ENCODE peak calls at places on chromosome 16, in five cellular contexts. H, U, A, S and W are unnamed samples.

GRCh38 chr16:61791465-61791864 is 244.8 kb downstream of the CDH8 start:
- DNase-seq in A (peak; percentile 62), H (no peak), S (no peak), U (no peak), W (peak; percentile 3)

GRCh38 chr16:84228321-84228838 is 11.4 kb downstream of the KCNG4 start:
- DNase-seq in H (peak; percentile 84), S (peak; percentile 83), U (peak; percentile 94), A (peak; percentile 83), W (peak; percentile 69)

GRCh38 chr16:79328327-79329162 is 272.0 kb downstream of the MAF start:
- DNase-seq in U (no peak), H (no peak), A (no peak), S (no peak), W (no peak)

GRCh38 chr16:11602321-11602720 is 15.6 kb upstream of the LITAF start:
- DNase-seq in A (no peak), U (no peak), H (no peak), S (no peak), W (no peak)

GRCh38 chr16:57084996-57085395 is 7.4 kb upstream of the CPNE2 start:
- DNase-seq in S (no peak), H (no peak), U (no peak), A (no peak), W (no peak)

GRCh38 chr16:87133112-87133850 is 183.9 kb downstream of the C16orf95 start:
- DNase-seq in S (no peak), H (no peak), U (no peak), A (no peak), W (no peak)

GRCh38 chr16:57640612-57641011 is 12.2 kb downstream of the ADGRG1 start:
- DNase-seq in U (no peak), H (peak; percentile 65), S (peak; percentile 69), A (no peak), W (no peak)

GRCh38 chr16:66917741-66918140 is 944 bp downstream of the CDH16 start:
- DNase-seq in S (no peak), U (no peak), A (no peak), H (no peak), W (no peak)

GRCh38 chr16:50303605-50304466 is 37.5 kb downstream of the ADCY7 start:
- DNase-seq in S (no peak), A (peak; percentile 17), H (no peak), U (peak; percentile 91), W (peak; percentile 71)

GRCh38 chr16:89409161-89409711 is 81.1 kb downstream of the ANKRD11 start:
- DNase-seq in A (no peak), U (peak; percentile 24), S (no peak), H (no peak), W (no peak)

GRCh38 chr16:84751241-84751640 is 51.4 kb downstream of the USP10 start:
- DNase-seq in H (peak; percentile 22), A (no peak), U (no peak), S (no peak), W (no peak)

GRCh38 chr16:21167360-21167759 is 8.9 kb downstream of the LDAF1 start:
- DNase-seq in U (no peak), H (no peak), A (peak; percentile 90), S (no peak), W (peak; percentile 82)

GRCh38 chr16:13907431-13907830 is 12.5 kb upstream of the ERCC4 start:
- DNase-seq in A (no peak), H (no peak), S (no peak), U (no peak), W (no peak)

GRCh38 chr16:1019934-1020305 is 38.4 kb downstream of the SOX8 start:
- DNase-seq in H (no peak), S (no peak), A (no peak), U (peak; percentile 18), W (no peak)

GRCh38 chr16:17578921-17579876 is 108.4 kb upstream of the XYLT1 start:
- DNase-seq in A (peak; percentile 89), H (peak; percentile 82), U (peak; percentile 75), S (peak; percentile 78), W (peak; percentile 86)

GRCh38 chr16:4674926-4675530 is 18.3 kb upstream of the NUDT16L1 start:
- DNase-seq in U (no peak), A (no peak), S (no peak), H (no peak), W (no peak)

GRCh38 chr16:11370084-11370931 is 25.0 kb downstream of the RMI2 start:
- DNase-seq in S (no peak), A (peak; percentile 11), U (no peak), H (peak; percentile 82), W (peak; percentile 21)

GRCh38 chr16:48831081-48831722 is 221.2 kb upstream of the N4BP1 start:
- DNase-seq in U (no peak), H (no peak), S (peak; percentile 22), A (no peak), W (no peak)

GRCh38 chr16:56281256-56281805 is 90.0 kb downstream of the GNAO1 start:
- DNase-seq in S (no peak), A (no peak), U (no peak), H (no peak), W (no peak)

GRCh38 chr16:83581082-83581481 is 226.7 kb upstream of the HSBP1 start:
- DNase-seq in S (no peak), H (no peak), U (no peak), A (no peak), W (no peak)

GRCh38 chr16:15521758-15522509 is 87.5 kb downstream of the BMERB1 start:
- DNase-seq in U (peak; percentile 86), S (peak; percentile 19), H (no peak), A (peak; percentile 49), W (peak; percentile 76)

GRCh38 chr16:65967376-65967775 is 399.1 kb upstream of the CDH5 start:
- DNase-seq in A (peak; percentile 16), U (no peak), H (no peak), S (no peak), W (peak; percentile 25)

GRCh38 chr16:15972046-15972868 is 22.8 kb downstream of the ABCC1 start:
- DNase-seq in H (no peak), S (no peak), U (no peak), A (peak; percentile 31), W (no peak)

GRCh38 chr16:3328643-3329042 is 23.3 kb downstream of the ZNF75A start:
- DNase-seq in A (no peak), H (no peak), U (no peak), S (no peak), W (no peak)

GRCh38 chr16:30354423-30355143 is 525 bp downstream of the CD2BP2 start:
- DNase-seq in U (no peak), H (peak; percentile 41), S (no peak), A (no peak), W (no peak)

GRCh38 chr16:49743206-49743470 is 112.8 kb downstream of the ZNF423 start:
- DNase-seq in H (no peak), U (no peak), A (no peak), S (no peak), W (no peak)

GRCh38 chr16:4320571-4321137 is 4.8 kb downstream of the GLIS2 start:
- DNase-seq in H (peak; percentile 41), A (no peak), U (no peak), S (no peak), W (no peak)

GRCh38 chr16:22300427-22301071 is 3.3 kb downstream of the POLR3E start:
- DNase-seq in A (peak; percentile 78), U (peak; percentile 71), H (peak; percentile 86), S (peak; percentile 84), W (peak; percentile 68)

GRCh38 chr16:84156342-84156784 is 11.3 kb downstream of the DNAAF1 start:
- DNase-seq in U (no peak), S (no peak), A (peak; percentile 29), H (no peak), W (peak; percentile 23)

GRCh38 chr16:17013067-17013466 is 457.7 kb downstream of the XYLT1 start:
- DNase-seq in H (no peak), U (no peak), A (no peak), S (no peak), W (no peak)

GRCh38 chr16:54932737-54933254 is 2.1 kb downstream of the IRX5 start:
- DNase-seq in U (no peak), S (no peak), A (no peak), H (no peak), W (no peak)

GRCh38 chr16:87389245-87389644 is 2.9 kb upstream of the MAP1LC3B start:
- DNase-seq in U (no peak), S (no peak), H (no peak), A (no peak), W (no peak)

GRCh38 chr16:72976047-72976746 is 71.7 kb downstream of the ZFHX3 start:
- DNase-seq in A (no peak), S (no peak), H (no peak), U (no peak), W (no peak)

DNA sequence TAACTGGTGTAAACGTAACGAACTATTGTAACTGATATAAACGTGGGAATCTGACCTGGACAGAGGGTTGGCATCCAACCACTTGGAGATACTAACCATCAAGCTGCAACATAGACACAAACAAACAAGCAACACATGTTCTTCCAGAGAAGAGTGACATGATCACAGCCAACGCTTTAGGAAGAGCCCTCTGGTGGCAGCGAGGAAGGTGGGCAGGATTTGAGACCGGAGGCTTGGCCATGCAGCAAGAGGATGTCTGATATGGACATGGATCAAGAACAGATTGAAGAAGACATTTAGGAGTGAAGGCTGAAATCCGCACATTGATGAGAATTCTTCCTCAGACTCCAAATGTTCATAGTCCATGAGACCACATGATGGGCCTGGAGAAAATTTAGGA is 40.3 kb upstream of the TNRC6A start:
- DNase-seq in S (peak; percentile 58), H (peak; percentile 52), U (peak; percentile 72), A (peak; percentile 79), W (peak; percentile 66)
- TF ChIP-seq CTCF in S (peak; percentile 41), H (peak; percentile 68), U (peak; percentile 82), A (peak; percentile 94), W (peak; percentile 86)

DNA sequence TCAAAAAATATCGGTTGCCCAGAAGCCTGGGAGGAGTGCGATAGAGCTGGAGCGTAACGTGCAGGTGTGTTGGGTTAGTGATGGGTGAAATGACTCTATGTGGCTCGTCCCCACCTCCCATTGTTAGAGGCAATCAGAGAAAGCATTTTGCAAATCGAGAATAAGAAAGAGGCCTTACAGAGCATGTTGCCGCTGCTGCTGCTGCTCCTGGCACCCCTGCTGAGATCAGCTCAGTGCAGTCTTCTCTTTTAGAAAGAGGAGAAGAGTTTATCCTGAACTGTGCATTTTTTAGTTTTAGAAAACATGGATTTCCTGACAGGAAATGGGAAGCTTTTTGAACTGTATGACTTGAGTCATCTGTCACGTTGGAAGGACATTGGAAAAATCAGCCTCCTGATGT is 774.5 kb upstream of the RBFOX1 start:
- DNase-seq in A (no peak), U (no peak), H (no peak), S (no peak), W (no peak)
- H3K4me3 ChIP-seq in A (no peak overlapping the region), U (no peak overlapping the region), H (no peak overlapping the region), S (no peak overlapping the region), W (no peak overlapping the region)

DNA sequence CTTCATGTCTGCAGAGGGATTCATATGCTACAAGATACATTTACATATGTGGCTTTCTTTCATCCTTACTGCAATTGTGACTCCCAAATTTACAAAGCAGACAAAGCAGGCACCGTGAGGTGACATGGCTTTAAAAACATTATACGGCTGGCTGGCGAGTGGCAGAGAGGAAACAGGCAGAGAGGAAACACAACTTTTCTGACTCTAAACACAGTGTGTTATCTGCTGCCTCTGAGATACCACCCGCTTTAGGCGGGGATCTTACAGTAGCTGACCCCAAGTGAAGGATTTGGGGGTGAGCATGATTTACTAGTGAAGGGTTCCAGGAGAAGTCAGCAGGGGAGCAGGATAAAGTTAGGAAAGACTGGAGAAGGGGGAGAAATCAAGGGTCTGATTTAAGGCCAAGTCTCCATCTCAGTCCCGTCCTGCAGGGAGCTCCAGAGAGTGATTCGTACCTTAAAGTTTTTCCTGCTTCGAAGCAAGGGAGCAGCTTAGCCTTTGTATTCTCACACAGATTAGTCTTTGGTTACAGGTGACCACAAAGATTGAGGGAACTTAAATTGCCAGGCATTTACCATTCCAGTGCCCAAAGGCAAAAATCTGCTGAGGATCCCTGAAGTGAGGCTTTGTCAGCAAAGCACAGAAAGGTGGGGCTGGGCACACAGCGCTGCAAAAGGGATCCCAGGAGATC is 355.0 kb downstream of the GRIN2A start:
- DNase-seq in A (no peak), S (no peak), U (no peak), H (no peak), W (no peak)
- TF ChIP-seq CTCF in A (no peak), S (no peak), U (no peak), H (no peak), W (no peak)

GRCh38 chr16:85911531-85911930 is 12.6 kb downstream of the IRF8 start:
- DNase-seq in H (no peak), A (no peak), U (no peak), S (no peak), W (no peak)
- H3K4me3 ChIP-seq in H (no peak overlapping the region), A (no peak overlapping the region), U (no peak overlapping the region), S (no peak overlapping the region), W (no peak overlapping the region)